ENCODE peak calls at places on chromosomes 7 and 10, in seven cellular contexts. F is GM23248, Y is endothelial cell of umbilical vein, P is MM.1S, Z is PC-3, D is mammary epithelial cell, Q is astrocyte. V is an unnamed sample. For H3K4me1 and H3K79me2, the result is how much of the 10 kb centered on the place peaks cover.

GRCh38 chr7:3162286-3162685 is 118.6 kb upstream of the CARD11 start:
- DNase-seq in P (no peak), Q (no peak), Z (peak), D (no peak), F (no peak), Y (no peak), V (peak)

GRCh38 chr7:150790416-150791075 is 9.6 kb downstream of the TMEM176B start:
- DNase-seq in F (no peak), P (no peak), Z (no peak), D (no peak), Y (no peak), Q (no peak), V (no peak)

GRCh38 chr7:98250789-98251188 is 1.2 kb downstream of the TECPR1 start:
- DNase-seq in F (no peak), P (peak), Z (peak), D (no peak), Q (no peak), Y (peak), V (no peak)

GRCh38 chr10:24128066-24128751 is 80.7 kb upstream of the KIAA1217 start:
- DNase-seq in Y (no peak), Q (no peak), F (no peak), P (no peak), D (no peak), Z (no peak), V (peak)

GRCh38 chr7:36994456-36995112 is 270.3 kb upstream of the AOAH start:
- DNase-seq in F (peak), P (no peak), Q (peak), Z (no peak), Y (no peak), D (peak), V (peak)

GRCh38 chr10:77490512-77490911 is 147.1 kb downstream of the KCNMA1 start:
- DNase-seq in D (no peak), Y (no peak), F (no peak), Z (no peak), Q (no peak), P (no peak), V (no peak)

GRCh38 chr7:88402529-88402928 is 95.8 kb upstream of the STEAP4 start:
- DNase-seq in Q (no peak), P (no peak), Y (no peak), D (no peak), F (no peak), Z (no peak), V (no peak)

GRCh38 chr7:139918488-139918887 is 89.4 kb downstream of the TBXAS1 start:
- DNase-seq in D (no peak), Z (no peak), P (no peak), Q (no peak), F (no peak), Y (no peak), V (no peak)

GRCh38 chr10:118950190-118950658 is 79.3 kb upstream of the NANOS1 start:
- DNase-seq in P (no peak), Q (peak), F (peak), Y (peak), Z (peak), D (peak), V (peak)

GRCh38 chr10:126216221-126216701 is 172.0 kb downstream of the ADAM12 start:
- DNase-seq in Q (peak), F (peak), P (no peak), Y (no peak), Z (no peak), D (no peak), V (peak)

GRCh38 chr7:146115665-146116451 is 743 bp upstream of the CNTNAP2 start:
- DNase-seq in P (peak), D (peak), Y (peak), F (peak), Z (peak), Q (peak), V (peak)

GRCh38 chr7:45917658-45918057 is 3.4 kb downstream of the IGFBP3 start:
- DNase-seq in P (peak), Z (peak), F (peak), Y (peak), D (peak), Q (peak), V (peak)

GRCh38 chr7:12881712-12882111 is 194.3 kb downstream of the ARL4A start:
- DNase-seq in D (no peak), F (no peak), Y (no peak), Z (no peak), Q (no peak), P (no peak), V (no peak)

GRCh38 chr10:110643670-110644597 is at the start of gene RBM20:
- DNase-seq in D (peak), Y (no peak), Z (peak), P (no peak), F (peak), Q (no peak), V (peak)

GRCh38 chr10:90862908-90863514 is 5.2 kb upstream of the HTR7 start:
- DNase-seq in Z (peak), D (peak), P (peak), F (peak), Q (no peak), Y (peak), V (peak)

GRCh38 chr7:995571-995970 is 12.6 kb downstream of the CYP2W1 start:
- DNase-seq in Y (no peak), F (no peak), Q (no peak), Z (no peak), D (no peak), P (no peak), V (no peak)

GRCh38 chr7:994592-995308 is 11.8 kb downstream of the CYP2W1 start:
- DNase-seq in P (no peak), D (no peak), Z (no peak), Y (no peak), Q (no peak), F (no peak), V (no peak)

GRCh38 chr7:997404-998395 is 14.7 kb downstream of the CYP2W1 start:
- DNase-seq in D (no peak), Y (no peak), Z (no peak), Q (no peak), F (no peak), P (no peak), V (no peak)

GRCh38 chr7:999149-999883 is 16.3 kb downstream of the CYP2W1 start:
- DNase-seq in P (no peak), Z (no peak), Y (no peak), F (no peak), D (no peak), Q (no peak), V (no peak)

GRCh38 chr7:996089-996872 is 13.3 kb downstream of the CYP2W1 start:
- DNase-seq in F (no peak), Q (no peak), Y (no peak), P (no peak), Z (no peak), D (no peak), V (no peak)
- H3K9ac ChIP-seq in F (no peak), Q (no peak), Y (no peak), P (no peak), Z (no peak), D (no peak), V (no peak)

DNA sequence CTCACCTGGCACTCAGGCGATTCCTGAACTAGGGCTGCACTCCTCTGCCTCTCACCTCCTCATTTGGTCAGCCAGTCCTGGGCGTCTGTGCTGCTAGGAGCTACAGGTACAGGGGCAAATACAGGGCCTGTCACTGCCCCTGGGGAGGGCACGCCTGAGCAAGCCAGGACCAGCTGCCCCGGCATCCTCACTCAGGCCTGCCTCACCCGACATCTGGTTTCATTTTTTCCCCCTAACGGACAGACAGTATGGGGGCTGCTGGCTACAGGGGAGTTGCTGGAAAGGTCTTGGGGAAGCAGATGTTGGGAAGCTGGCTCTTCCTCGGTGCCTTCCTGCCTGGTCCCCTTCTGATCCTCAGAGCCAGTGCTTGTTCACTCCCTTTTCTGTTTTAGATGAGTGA is 77.3 kb upstream of the PPIF start:
- DNase-seq in Y (no peak), Q (no peak), F (no peak), Z (no peak), D (no peak), P (no peak), V (no peak)
- H3K4me1 ChIP-seq in Y (under half), Q (half or more), F (half or more), Z (under half), D (half or more), P (under half), V (half or more)

GRCh38 chr7:20107582-20107981 is 109.6 kb downstream of the MACC1 start:
- DNase-seq in Z (peak), Q (no peak), F (peak), Y (no peak), D (no peak), P (no peak), V (no peak)
- H3K79me2 ChIP-seq in Z (under half), Q (under half), F (under half), Y (under half), D (under half), P (under half), V (under half)

GRCh38 chr10:80191589-80192270 is 13.6 kb downstream of the ANXA11 start:
- DNase-seq in Z (peak), P (peak), Q (no peak), F (no peak), Y (no peak), D (peak), V (no peak)
- H3K9ac ChIP-seq in Z (no peak), P (peak), Q (no peak), F (no peak), Y (no peak), D (no peak), V (no peak)

DNA sequence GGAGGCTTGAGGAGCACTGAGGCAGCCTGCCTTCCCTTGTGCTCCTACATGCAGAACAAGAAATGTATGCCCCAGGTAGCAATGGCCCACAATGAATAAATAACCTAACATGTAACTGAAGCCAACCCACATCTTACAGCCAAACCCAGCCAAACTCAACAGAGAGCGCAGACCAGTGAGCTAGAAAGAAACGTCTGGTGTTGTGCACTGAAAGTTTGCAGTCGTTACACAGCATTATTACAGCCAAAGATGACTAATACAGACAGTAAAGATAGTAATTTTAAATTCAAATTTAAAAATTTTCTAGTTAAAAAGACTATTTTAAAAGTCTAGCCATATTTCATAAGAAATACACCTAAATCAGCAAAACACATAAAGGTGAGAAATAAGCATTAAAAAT is 11.2 kb downstream of the USP6NL start:
- DNase-seq in P (no peak), Y (no peak), D (no peak), Z (no peak), Q (no peak), F (no peak), V (no peak)
- H3K4me1 ChIP-seq in P (under half), Y (under half), D (under half), Z (under half), Q (under half), F (under half), V (under half)

GRCh38 chr7:50676079-50676478 is 106.6 kb downstream of the GRB10 start:
- DNase-seq in Y (no peak), Q (no peak), P (no peak), Z (no peak), D (no peak), F (no peak), V (no peak)
- H3K79me2 ChIP-seq in Y (half or more), Q (half or more), P (under half), Z (under half), D (under half), F (under half), V (under half)

GRCh38 chr7:218896-219580 is 26.7 kb downstream of the FAM20C start:
- DNase-seq in P (no peak), D (no peak), Y (no peak), Q (no peak), F (no peak), Z (no peak), V (no peak)

GRCh38 chr7:218316-218715 is 25.9 kb downstream of the FAM20C start:
- DNase-seq in D (no peak), P (no peak), Q (no peak), Y (no peak), Z (no peak), F (no peak), V (no peak)

GRCh38 chr7:220151-220841 is 27.9 kb downstream of the FAM20C start:
- DNase-seq in P (no peak), Z (no peak), Q (no peak), D (no peak), F (peak), Y (no peak), V (no peak)

GRCh38 chr7:217781-218180 is 25.4 kb downstream of the FAM20C start:
- DNase-seq in Y (no peak), D (no peak), P (no peak), Z (no peak), Q (no peak), F (no peak), V (no peak)

DNA sequence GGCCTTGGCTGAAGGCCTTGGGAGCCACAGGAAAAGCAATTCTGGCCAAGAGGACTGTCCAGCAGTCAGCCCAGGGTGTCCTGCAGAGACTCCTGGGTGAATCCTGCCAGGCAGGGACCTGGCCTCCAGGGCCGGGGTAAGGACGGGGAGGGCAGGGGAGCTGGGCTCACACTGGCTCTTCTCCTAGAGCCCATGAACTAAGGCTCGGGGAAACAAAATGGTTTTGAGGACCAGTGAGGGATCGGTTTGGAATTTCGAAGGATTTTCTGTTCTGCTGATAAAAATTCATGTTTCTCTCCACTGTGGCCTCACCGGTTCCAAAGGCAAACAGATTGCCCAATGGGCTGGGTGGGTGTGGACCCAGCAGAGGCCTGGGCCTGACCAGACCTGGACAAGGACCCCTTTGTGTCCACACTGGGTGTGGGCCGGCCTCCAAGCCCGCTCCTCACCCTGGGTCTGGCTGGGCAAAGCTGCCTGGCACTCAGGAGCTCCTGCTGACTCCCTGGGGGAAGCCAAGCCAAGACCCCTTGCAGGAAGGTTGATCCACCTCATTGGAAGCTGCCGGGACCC is 27.3 kb downstream of the FAM20C start:
- DNase-seq in F (no peak), D (no peak), Z (no peak), Q (no peak), Y (no peak), P (no peak), V (no peak)
- H3K9ac ChIP-seq in F (no peak), D (no peak), Z (no peak), Q (peak), Y (no peak), P (no peak), V (no peak)

GRCh38 chr10:117363027-117363426 is 12.2 kb downstream of the PDZD8 start:
- DNase-seq in F (peak), Q (peak), Z (peak), P (no peak), Y (no peak), D (peak), V (peak)
- H3K4me1 ChIP-seq in F (half or more), Q (half or more), Z (half or more), P (under half), Y (under half), D (half or more), V (under half)

V was measured in fibroblast of lung.